ENCODE peak calls at places on chromosomes 16 and 17, in eight cellular contexts. One of them, this sample, is unnamed.

GRCh38 chr16:30922960-30923535 is 324 bp upstream of the FBXL19 start:
- DNase-seq in iPS DF 19.7: peak; percentile 99
- DNase-seq in C1 segment of cervical spinal cord: peak; percentile 100
- DNase-seq in NCI-H1105: peak; percentile 98
- DNase-seq in caudate nucleus: peak; percentile 98
- DNase-seq in NCI-H2171 treated with DMSO at 0.1 percent for 48 hours: peak; percentile 100
- DNase-seq in H4: peak; percentile 99
- DNase-seq in progenitor cell of endocrine pancreas: peak; percentile 96
- DNase-seq in this sample: peak; percentile 98

GRCh38 chr17:336110-337021 is 16.2 kb downstream of the RPH3AL start:
- DNase-seq in iPS DF 19.7: no peak
- DNase-seq in C1 segment of cervical spinal cord: no peak
- DNase-seq in NCI-H2171 treated with DMSO at 0.1 percent for 48 hours: peak; percentile 93
- DNase-seq in NCI-H1105: peak; percentile 59
- DNase-seq in progenitor cell of endocrine pancreas: no peak
- DNase-seq in H4: no peak
- DNase-seq in caudate nucleus: no peak
- DNase-seq in this sample: no peak

GRCh38 chr16:89009343-89010209 is 32.6 kb upstream of the CBFA2T3 start:
- DNase-seq in H4: no peak
- DNase-seq in NCI-H2171 treated with DMSO at 0.1 percent for 48 hours: no peak
- DNase-seq in progenitor cell of endocrine pancreas: peak; percentile 56
- DNase-seq in iPS DF 19.7: no peak
- DNase-seq in caudate nucleus: no peak
- DNase-seq in C1 segment of cervical spinal cord: no peak
- DNase-seq in NCI-H1105: no peak
- DNase-seq in this sample: no peak

GRCh38 chr17:64055183-64056142 is 35.0 kb upstream of the ICAM2 start:
- DNase-seq in progenitor cell of endocrine pancreas: no peak
- DNase-seq in C1 segment of cervical spinal cord: no peak
- DNase-seq in H4: no peak
- DNase-seq in iPS DF 19.7: no peak
- DNase-seq in NCI-H1105: no peak
- DNase-seq in NCI-H2171 treated with DMSO at 0.1 percent for 48 hours: no peak
- DNase-seq in caudate nucleus: no peak
- DNase-seq in this sample: no peak

GRCh38 chr17:1766382-1767135 is 4.7 kb downstream of the SERPINF1 start:
- DNase-seq in C1 segment of cervical spinal cord: no peak
- DNase-seq in caudate nucleus: no peak
- DNase-seq in H4: no peak
- DNase-seq in NCI-H2171 treated with DMSO at 0.1 percent for 48 hours: no peak
- DNase-seq in NCI-H1105: no peak
- DNase-seq in progenitor cell of endocrine pancreas: no peak
- DNase-seq in iPS DF 19.7: no peak
- DNase-seq in this sample: no peak

GRCh38 chr16:13343981-13344380 is 442.6 kb downstream of the SHISA9 start:
- DNase-seq in progenitor cell of endocrine pancreas: no peak
- DNase-seq in NCI-H1105: no peak
- DNase-seq in iPS DF 19.7: no peak
- DNase-seq in caudate nucleus: no peak
- DNase-seq in NCI-H2171 treated with DMSO at 0.1 percent for 48 hours: no peak
- DNase-seq in H4: no peak
- DNase-seq in C1 segment of cervical spinal cord: no peak
- DNase-seq in this sample: no peak

GRCh38 chr17:65674246-65675045 is 113.0 kb upstream of the AXIN2 start:
- DNase-seq in C1 segment of cervical spinal cord: no peak
- DNase-seq in progenitor cell of endocrine pancreas: no peak
- DNase-seq in iPS DF 19.7: no peak
- DNase-seq in NCI-H2171 treated with DMSO at 0.1 percent for 48 hours: no peak
- DNase-seq in caudate nucleus: no peak
- DNase-seq in H4: no peak
- DNase-seq in NCI-H1105: no peak
- DNase-seq in this sample: no peak

GRCh38 chr17:35811759-35812158 is 2.5 kb downstream of the TAF15 start:
- DNase-seq in H4: no peak
- DNase-seq in NCI-H2171 treated with DMSO at 0.1 percent for 48 hours: no peak
- DNase-seq in caudate nucleus: no peak
- DNase-seq in NCI-H1105: no peak
- DNase-seq in progenitor cell of endocrine pancreas: no peak
- DNase-seq in C1 segment of cervical spinal cord: no peak
- DNase-seq in iPS DF 19.7: no peak
- DNase-seq in this sample: no peak

GRCh38 chr17:66469890-66470289 is 167.5 kb downstream of the PRKCA start:
- DNase-seq in H4: no peak
- DNase-seq in C1 segment of cervical spinal cord: no peak
- DNase-seq in progenitor cell of endocrine pancreas: no peak
- DNase-seq in NCI-H1105: no peak
- DNase-seq in iPS DF 19.7: no peak
- DNase-seq in caudate nucleus: no peak
- DNase-seq in NCI-H2171 treated with DMSO at 0.1 percent for 48 hours: no peak
- DNase-seq in this sample: no peak

GRCh38 chr16:85465328-85466307 is 147.5 kb upstream of the GSE1 start:
- DNase-seq in NCI-H2171 treated with DMSO at 0.1 percent for 48 hours: no peak
- DNase-seq in C1 segment of cervical spinal cord: peak; percentile 25
- DNase-seq in progenitor cell of endocrine pancreas: no peak
- DNase-seq in iPS DF 19.7: no peak
- DNase-seq in NCI-H1105: no peak
- DNase-seq in caudate nucleus: peak; percentile 29
- DNase-seq in H4: no peak
- DNase-seq in this sample: no peak

GRCh38 chr17:41411072-41411840 is 13.1 kb downstream of the KRT37 start:
- DNase-seq in NCI-H2171 treated with DMSO at 0.1 percent for 48 hours: no peak
- DNase-seq in progenitor cell of endocrine pancreas: no peak
- DNase-seq in caudate nucleus: no peak
- DNase-seq in H4: no peak
- DNase-seq in C1 segment of cervical spinal cord: no peak
- DNase-seq in NCI-H1105: no peak
- DNase-seq in iPS DF 19.7: no peak
- DNase-seq in this sample: no peak

GRCh38 chr17:7853693-7854043 is 1.2 kb upstream of the TMEM88 start:
- DNase-seq in iPS DF 19.7: no peak
- DNase-seq in NCI-H1105: no peak
- DNase-seq in C1 segment of cervical spinal cord: no peak
- DNase-seq in caudate nucleus: no peak
- DNase-seq in NCI-H2171 treated with DMSO at 0.1 percent for 48 hours: no peak
- DNase-seq in H4: no peak
- DNase-seq in progenitor cell of endocrine pancreas: no peak
- DNase-seq in this sample: no peak

GRCh38 chr17:11816409-11816808 is 180.9 kb downstream of the ZNF18 start:
- DNase-seq in NCI-H1105: no peak
- DNase-seq in caudate nucleus: no peak
- DNase-seq in C1 segment of cervical spinal cord: no peak
- DNase-seq in iPS DF 19.7: no peak
- DNase-seq in progenitor cell of endocrine pancreas: no peak
- DNase-seq in H4: no peak
- DNase-seq in NCI-H2171 treated with DMSO at 0.1 percent for 48 hours: no peak
- DNase-seq in this sample: no peak

GRCh38 chr17:49379926-49380325 is 17.9 kb upstream of the ZNF652 start:
- DNase-seq in iPS DF 19.7: no peak
- DNase-seq in NCI-H1105: no peak
- DNase-seq in progenitor cell of endocrine pancreas: no peak
- DNase-seq in caudate nucleus: no peak
- DNase-seq in C1 segment of cervical spinal cord: no peak
- DNase-seq in NCI-H2171 treated with DMSO at 0.1 percent for 48 hours: no peak
- DNase-seq in H4: no peak
- DNase-seq in this sample: no peak

GRCh38 chr16:49588061-49588460 is 214.5 kb downstream of the C16orf78 start:
- DNase-seq in iPS DF 19.7: no peak
- DNase-seq in progenitor cell of endocrine pancreas: no peak
- DNase-seq in H4: no peak
- DNase-seq in C1 segment of cervical spinal cord: no peak
- DNase-seq in caudate nucleus: no peak
- DNase-seq in NCI-H2171 treated with DMSO at 0.1 percent for 48 hours: no peak
- DNase-seq in NCI-H1105: no peak
- DNase-seq in this sample: no peak

GRCh38 chr17:33990943-33991706 is 264.0 kb upstream of the CCL2 start:
- DNase-seq in H4: no peak
- DNase-seq in NCI-H1105: no peak
- DNase-seq in progenitor cell of endocrine pancreas: no peak
- DNase-seq in iPS DF 19.7: no peak
- DNase-seq in NCI-H2171 treated with DMSO at 0.1 percent for 48 hours: peak; percentile 18
- DNase-seq in caudate nucleus: no peak
- DNase-seq in C1 segment of cervical spinal cord: no peak
- DNase-seq in this sample: no peak

GRCh38 chr17:41101586-41102259 is at the start of gene KRTAP4-16:
- DNase-seq in NCI-H2171 treated with DMSO at 0.1 percent for 48 hours: no peak
- DNase-seq in caudate nucleus: no peak
- DNase-seq in H4: no peak
- DNase-seq in progenitor cell of endocrine pancreas: no peak
- DNase-seq in iPS DF 19.7: no peak
- DNase-seq in NCI-H1105: no peak
- DNase-seq in C1 segment of cervical spinal cord: no peak
- DNase-seq in this sample: no peak

GRCh38 chr17:27743288-27743885 is 56.9 kb downstream of the NOS2 start:
- DNase-seq in NCI-H1105: no peak
- DNase-seq in caudate nucleus: no peak
- DNase-seq in progenitor cell of endocrine pancreas: no peak
- DNase-seq in NCI-H2171 treated with DMSO at 0.1 percent for 48 hours: no peak
- DNase-seq in H4: no peak
- DNase-seq in C1 segment of cervical spinal cord: no peak
- DNase-seq in iPS DF 19.7: no peak
- DNase-seq in this sample: no peak

GRCh38 chr17:3989156-3989886 is 25.1 kb upstream of the ATP2A3 start:
- DNase-seq in NCI-H2171 treated with DMSO at 0.1 percent for 48 hours: no peak
- DNase-seq in H4: no peak
- DNase-seq in NCI-H1105: no peak
- DNase-seq in progenitor cell of endocrine pancreas: no peak
- DNase-seq in iPS DF 19.7: no peak
- DNase-seq in C1 segment of cervical spinal cord: no peak
- DNase-seq in caudate nucleus: no peak
- DNase-seq in this sample: no peak